ENCODE peak calls at places on chromosomes 6 and 20, in five cellular contexts. One of them, this sample, is unnamed. For H3K4me1, the result is how much of the 10 kb centered on the place peaks cover.

GRCh38 chr20:17771206-17772004 is 71.6 kb downstream of the BANF2 start:
- DNase-seq in Karpas-422: no peak
- DNase-seq in GM12878: no peak
- DNase-seq in OCI-LY7: no peak
- DNase-seq in neural progenitor cell: no peak
- DNase-seq in this sample: no peak

GRCh38 chr20:58241766-58242465 is 13.5 kb upstream of the ANKRD60 start:
- DNase-seq in OCI-LY7: no peak
- DNase-seq in GM12878: no peak
- DNase-seq in neural progenitor cell: no peak
- DNase-seq in Karpas-422: no peak
- DNase-seq in this sample: no peak

GRCh38 chr6:10954590-10955010 is 67.7 kb downstream of the SYCP2L start:
- DNase-seq in OCI-LY7: peak
- DNase-seq in Karpas-422: peak
- DNase-seq in neural progenitor cell: peak
- DNase-seq in GM12878: peak
- DNase-seq in this sample: peak

GRCh38 chr6:141403827-141404226 is 728.9 kb upstream of the GJE1 start:
- DNase-seq in OCI-LY7: no peak
- DNase-seq in neural progenitor cell: no peak
- DNase-seq in GM12878: no peak
- DNase-seq in Karpas-422: no peak
- DNase-seq in this sample: no peak

GRCh38 chr6:131640100-131640499 is 3.0 kb downstream of the ENPP3 start:
- DNase-seq in Karpas-422: no peak
- DNase-seq in neural progenitor cell: no peak
- DNase-seq in GM12878: no peak
- DNase-seq in OCI-LY7: peak
- DNase-seq in this sample: no peak

GRCh38 chr6:47057830-47058540 is 15.9 kb upstream of the ADGRF1 start:
- DNase-seq in Karpas-422: no peak
- DNase-seq in GM12878: no peak
- DNase-seq in neural progenitor cell: no peak
- DNase-seq in OCI-LY7: no peak
- DNase-seq in this sample: no peak

GRCh38 chr6:136344420-136344819 is 54.8 kb upstream of the BCLAF1 start:
- DNase-seq in Karpas-422: no peak
- DNase-seq in GM12878: no peak
- DNase-seq in OCI-LY7: no peak
- DNase-seq in neural progenitor cell: no peak
- DNase-seq in this sample: no peak

GRCh38 chr6:167826230-167827061 is at the start of gene AFDN:
- DNase-seq in Karpas-422: peak
- DNase-seq in GM12878: no peak
- DNase-seq in OCI-LY7: peak
- DNase-seq in neural progenitor cell: peak
- DNase-seq in this sample: peak

GRCh38 chr20:58650181-58650775 is 805 bp upstream of the STX16 start:
- DNase-seq in GM12878: no peak
- DNase-seq in OCI-LY7: no peak
- DNase-seq in Karpas-422: peak
- DNase-seq in neural progenitor cell: peak
- DNase-seq in this sample: no peak

GRCh38 chr6:54301770-54302169 is 6.5 kb upstream of the TINAG start:
- DNase-seq in neural progenitor cell: no peak
- DNase-seq in GM12878: no peak
- DNase-seq in OCI-LY7: no peak
- DNase-seq in Karpas-422: no peak
- DNase-seq in this sample: no peak

GRCh38 chr20:14859627-14860026 is 522.2 kb upstream of the FLRT3 start:
- DNase-seq in neural progenitor cell: no peak
- DNase-seq in OCI-LY7: no peak
- DNase-seq in GM12878: no peak
- DNase-seq in Karpas-422: no peak
- DNase-seq in this sample: no peak

GRCh38 chr6:133435065-133435728 is 194.0 kb downstream of the EYA4 start:
- DNase-seq in OCI-LY7: no peak
- DNase-seq in GM12878: no peak
- DNase-seq in neural progenitor cell: no peak
- DNase-seq in Karpas-422: no peak
- DNase-seq in this sample: no peak

GRCh38 chr20:19249515-19249914 is 37.1 kb downstream of the SLC24A3 start:
- DNase-seq in GM12878: no peak
- DNase-seq in neural progenitor cell: no peak
- DNase-seq in Karpas-422: peak
- DNase-seq in OCI-LY7: no peak
- DNase-seq in this sample: no peak

GRCh38 chr6:20058912-20059311 is 153.4 kb downstream of the MBOAT1 start:
- DNase-seq in neural progenitor cell: no peak
- DNase-seq in GM12878: no peak
- DNase-seq in Karpas-422: no peak
- DNase-seq in OCI-LY7: no peak
- DNase-seq in this sample: no peak

DNA sequence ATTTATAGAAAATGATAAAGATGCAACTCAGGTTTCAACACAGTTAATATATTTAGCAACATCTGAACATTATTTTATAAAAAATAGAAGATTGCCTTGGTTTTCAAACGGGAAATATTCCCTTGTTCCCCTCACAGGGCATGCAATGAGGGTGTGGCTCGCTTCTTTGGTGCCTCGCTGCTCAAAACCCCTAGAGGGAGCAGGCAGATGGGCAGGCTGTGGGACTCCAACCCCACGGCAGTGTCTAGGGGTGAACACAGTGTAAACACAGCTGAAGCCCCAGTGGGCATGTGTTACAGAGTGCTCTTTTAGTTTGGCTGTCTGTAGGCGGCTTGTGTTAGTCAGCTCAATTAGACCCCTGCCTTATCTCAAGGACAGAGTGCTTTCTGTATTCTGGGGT is 560.8 kb upstream of the IMPG1 start:
- DNase-seq in Karpas-422: no peak
- DNase-seq in OCI-LY7: no peak
- DNase-seq in GM12878: no peak
- DNase-seq in neural progenitor cell: peak
- DNase-seq in this sample: no peak
- H3K4me1 ChIP-seq in Karpas-422: under half
- H3K4me1 ChIP-seq in OCI-LY7: under half
- H3K4me1 ChIP-seq in GM12878: under half
- H3K4me1 ChIP-seq in neural progenitor cell: under half
- H3K4me1 ChIP-seq in this sample: under half

GRCh38 chr6:42981866-42982265 is 2.5 kb upstream of the PPP2R5D start:
- DNase-seq in OCI-LY7: no peak
- DNase-seq in GM12878: no peak
- DNase-seq in Karpas-422: no peak
- DNase-seq in neural progenitor cell: no peak
- DNase-seq in this sample: no peak

GRCh38 chr6:42987533-42988451 is 3.4 kb downstream of the PPP2R5D start:
- DNase-seq in GM12878: no peak
- DNase-seq in neural progenitor cell: no peak
- DNase-seq in Karpas-422: no peak
- DNase-seq in OCI-LY7: no peak
- DNase-seq in this sample: no peak

GRCh38 chr6:42984924-42985475 is 630 bp downstream of the PPP2R5D start:
- DNase-seq in Karpas-422: peak
- DNase-seq in neural progenitor cell: peak
- DNase-seq in GM12878: no peak
- DNase-seq in OCI-LY7: peak
- DNase-seq in this sample: no peak

GRCh38 chr6:42988486-42989020 is 4.2 kb downstream of the PPP2R5D start:
- DNase-seq in neural progenitor cell: no peak
- DNase-seq in GM12878: no peak
- DNase-seq in Karpas-422: no peak
- DNase-seq in OCI-LY7: no peak
- DNase-seq in this sample: no peak

GRCh38 chr6:42984001-42984923 is at the start of gene PPP2R5D:
- DNase-seq in OCI-LY7: peak
- DNase-seq in Karpas-422: peak
- DNase-seq in neural progenitor cell: peak
- DNase-seq in GM12878: peak
- DNase-seq in this sample: peak
- H3K4me1 ChIP-seq in OCI-LY7: under half
- H3K4me1 ChIP-seq in Karpas-422: under half
- H3K4me1 ChIP-seq in neural progenitor cell: under half
- H3K4me1 ChIP-seq in GM12878: under half
- H3K4me1 ChIP-seq in this sample: under half

DNA sequence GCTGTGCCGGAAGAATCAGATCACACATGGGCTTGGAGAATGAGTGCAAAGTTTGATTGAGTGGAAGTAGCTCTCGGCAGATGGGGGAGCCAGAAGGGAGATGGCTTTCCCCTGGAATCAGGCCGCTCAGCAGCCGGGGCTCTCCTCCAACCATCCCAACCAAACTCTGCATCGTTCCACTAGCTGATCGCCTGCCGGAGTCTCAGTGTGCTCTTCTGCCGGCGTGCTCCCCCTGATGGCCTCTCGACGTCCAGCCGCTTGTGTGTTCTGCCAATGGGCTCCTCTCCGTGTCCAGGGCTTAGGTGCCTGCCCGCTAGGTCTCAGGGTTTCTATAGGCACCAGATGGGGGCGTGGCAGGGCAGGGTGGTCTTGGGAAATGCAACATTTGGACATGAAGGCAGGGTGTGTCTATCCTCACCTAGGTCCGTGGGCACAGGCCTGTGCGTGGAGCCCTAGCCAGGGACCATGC is 4.9 kb upstream of the BIRC7 start:
- DNase-seq in GM12878: no peak
- DNase-seq in OCI-LY7: no peak
- DNase-seq in Karpas-422: no peak
- DNase-seq in neural progenitor cell: peak
- DNase-seq in this sample: no peak
- H3K4me1 ChIP-seq in GM12878: under half
- H3K4me1 ChIP-seq in OCI-LY7: under half
- H3K4me1 ChIP-seq in Karpas-422: under half
- H3K4me1 ChIP-seq in neural progenitor cell: under half
- H3K4me1 ChIP-seq in this sample: under half

GRCh38 chr20:31705598-31706597 is 16.8 kb downstream of the BCL2L1 start:
- DNase-seq in OCI-LY7: peak
- DNase-seq in Karpas-422: no peak
- DNase-seq in GM12878: no peak
- DNase-seq in neural progenitor cell: no peak
- DNase-seq in this sample: no peak
- H3K4me1 ChIP-seq in OCI-LY7: half or more
- H3K4me1 ChIP-seq in Karpas-422: under half
- H3K4me1 ChIP-seq in GM12878: under half
- H3K4me1 ChIP-seq in neural progenitor cell: under half
- H3K4me1 ChIP-seq in this sample: under half

DNA sequence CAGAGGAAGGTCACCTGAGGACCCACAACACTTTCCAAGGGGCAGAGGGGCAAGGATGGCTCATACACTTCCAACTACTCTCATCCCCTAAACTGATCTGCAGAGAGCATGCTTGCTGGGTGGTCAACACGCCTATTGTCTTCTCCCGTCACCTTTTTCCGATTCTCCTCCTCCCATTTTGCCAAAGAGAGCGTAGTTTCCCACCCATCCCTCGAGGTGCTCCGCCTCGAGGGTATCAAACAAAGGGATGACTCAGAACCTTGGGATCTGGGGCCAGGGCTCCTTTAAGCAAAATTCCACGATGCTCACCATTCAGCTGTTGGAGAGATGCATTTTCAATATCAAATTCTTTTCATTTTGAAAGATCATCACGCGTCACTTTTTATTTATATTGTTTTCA is 507.5 kb upstream of the SULF2 start:
- DNase-seq in Karpas-422: no peak
- DNase-seq in GM12878: no peak
- DNase-seq in neural progenitor cell: peak
- DNase-seq in OCI-LY7: no peak
- DNase-seq in this sample: no peak
- H3K4me1 ChIP-seq in Karpas-422: under half
- H3K4me1 ChIP-seq in GM12878: under half
- H3K4me1 ChIP-seq in neural progenitor cell: under half
- H3K4me1 ChIP-seq in OCI-LY7: under half
- H3K4me1 ChIP-seq in this sample: under half

GRCh38 chr6:106525885-106526280 is 103.4 kb downstream of the RTN4IP1 start:
- DNase-seq in OCI-LY7: peak
- DNase-seq in Karpas-422: no peak
- DNase-seq in GM12878: no peak
- DNase-seq in neural progenitor cell: no peak
- DNase-seq in this sample: no peak
- H3K4me1 ChIP-seq in OCI-LY7: under half
- H3K4me1 ChIP-seq in Karpas-422: half or more
- H3K4me1 ChIP-seq in GM12878: under half
- H3K4me1 ChIP-seq in neural progenitor cell: under half
- H3K4me1 ChIP-seq in this sample: under half

This sample was measured in effector memory CD4-positive, alpha-beta T cell.